ENCODE peak calls at places on chromosomes 2 and 18, in five cellular contexts. D is cardiac muscle cell, B is SK-N-SH, W is heart right ventricle, F is upper lobe of right lung. L is an unnamed sample.

GRCh38 chr2:225737556-225737955 is 338.0 kb downstream of the NYAP2 start:
- DNase-seq in D (peak; percentile 40), F (no peak), B (no peak), W (no peak), L (no peak)

GRCh38 chr2:165008916-165009315 is 53.6 kb upstream of the SLC38A11 start:
- DNase-seq in B (no peak), F (no peak), D (no peak), W (no peak), L (peak; percentile 99)

GRCh38 chr18:73119574-73119973 is 251.8 kb upstream of the NETO1 start:
- DNase-seq in W (no peak), D (no peak), F (no peak), B (no peak), L (no peak)

GRCh38 chr2:197628043-197628500 is 47.3 kb downstream of the RFTN2 start:
- DNase-seq in W (peak; percentile 23), B (no peak), F (no peak), D (peak; percentile 6), L (no peak)

GRCh38 chr2:170142502-170142901 is 35.4 kb upstream of the MYO3B start:
- DNase-seq in W (no peak), B (peak; percentile 34), D (no peak), F (no peak), L (no peak)

GRCh38 chr2:150526827-150527226 is 39.4 kb upstream of the RND3 start:
- DNase-seq in D (peak; percentile 85), W (no peak), F (no peak), B (no peak), L (peak; percentile 99)

GRCh38 chr2:109322111-109322510 is 193.1 kb downstream of the SH3RF3 start:
- DNase-seq in F (peak; percentile 76), D (peak; percentile 98), B (no peak), W (peak; percentile 87), L (no peak)

GRCh38 chr18:79965119-79965902 is 868 bp downstream of the HSBP1L1 start:
- DNase-seq in D (peak; percentile 90), F (peak; percentile 80), B (peak; percentile 58), W (no peak), L (peak; percentile 52)

GRCh38 chr2:111071480-111072143 is 49.1 kb upstream of the BCL2L11 start:
- DNase-seq in F (no peak), W (no peak), B (no peak), D (peak; percentile 88), L (peak; percentile 98)

GRCh38 chr2:51158236-51158635 is 126.3 kb upstream of the NRXN1 start:
- DNase-seq in F (no peak), D (no peak), B (no peak), W (no peak), L (no peak)

GRCh38 chr2:154433010-154433409 is 265.5 kb upstream of the KCNJ3 start:
- DNase-seq in D (no peak), F (no peak), B (no peak), W (no peak), L (no peak)

GRCh38 chr2:152171733-152172132 is 3.8 kb downstream of the STAM2 start:
- DNase-seq in F (no peak), W (no peak), B (no peak), D (peak; percentile 64), L (no peak)

GRCh38 chr18:38368886-38369285 is 803.3 kb upstream of the CELF4 start:
- DNase-seq in F (no peak), D (no peak), W (no peak), B (no peak), L (peak; percentile 13)

GRCh38 chr2:177399376-177399775 is 6.8 kb downstream of the AGPS start:
- DNase-seq in F (no peak), B (no peak), W (no peak), D (no peak), L (no peak)

GRCh38 chr2:23456881-23457760 is 72.1 kb downstream of the KLHL29 start:
- DNase-seq in D (peak; percentile 17), F (no peak), B (no peak), W (no peak), L (no peak)

GRCh38 chr18:80033181-80034067 is 810 bp upstream of the RBFA start:
- DNase-seq in W (no peak), F (peak; percentile 86), D (peak; percentile 56), B (no peak), L (peak; percentile 59)

GRCh38 chr18:60075477-60075876 is 175.7 kb downstream of the PMAIP1 start:
- DNase-seq in W (no peak), F (peak; percentile 46), D (no peak), B (no peak), L (no peak)

GRCh38 chr18:56575819-56576663 is 62.4 kb downstream of the TXNL1 start:
- DNase-seq in B (peak; percentile 67), F (no peak), D (peak; percentile 77), W (peak; percentile 56), L (no peak)

GRCh38 chr2:226439337-226439736 is 360.3 kb downstream of the IRS1 start:
- DNase-seq in B (no peak), F (no peak), W (no peak), D (peak; percentile 56), L (no peak)

GRCh38 chr2:101223814-101224231 is 28.9 kb upstream of the CNOT11 start:
- DNase-seq in B (no peak), D (no peak), F (no peak), W (no peak), L (no peak)

GRCh38 chr2:234165421-234165820 is 114.9 kb downstream of the SPP2 start:
- DNase-seq in B (peak; percentile 36), F (no peak), W (no peak), D (peak; percentile 44), L (no peak)

GRCh38 chr2:190867182-190867581 is 13.4 kb upstream of the GLS start:
- DNase-seq in W (no peak), F (no peak), D (no peak), B (no peak), L (peak; percentile 85)
- H3K4me3 ChIP-seq in W (no peak overlapping the region), F (no peak overlapping the region), D (no peak overlapping the region), B (no peak overlapping the region), L (no peak overlapping the region)

DNA sequence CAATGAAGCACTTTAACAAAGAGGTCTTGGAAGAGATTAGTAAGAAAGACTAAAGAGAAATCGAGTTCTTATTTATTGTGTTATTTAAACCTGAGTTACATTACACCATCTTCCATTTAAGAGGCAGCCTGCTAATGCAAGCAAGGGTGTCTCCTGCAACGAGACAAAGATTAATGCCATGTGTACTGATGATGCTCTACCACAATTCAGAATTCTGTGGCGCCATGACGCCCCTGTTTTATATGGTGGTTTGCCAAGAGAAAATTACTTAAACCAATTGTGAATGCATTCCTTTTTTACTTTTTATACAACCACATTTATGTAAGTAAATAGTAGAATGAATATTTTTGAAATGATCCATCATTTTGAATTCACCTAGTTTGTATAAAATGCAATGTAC is 356.1 kb upstream of the ZEB2 start:
- DNase-seq in F (no peak), B (no peak), D (no peak), W (no peak), L (no peak)
- H3K4me3 ChIP-seq in F (no peak overlapping the region), B (no peak overlapping the region), D (no peak overlapping the region), W (no peak overlapping the region), L (no peak overlapping the region)

DNA sequence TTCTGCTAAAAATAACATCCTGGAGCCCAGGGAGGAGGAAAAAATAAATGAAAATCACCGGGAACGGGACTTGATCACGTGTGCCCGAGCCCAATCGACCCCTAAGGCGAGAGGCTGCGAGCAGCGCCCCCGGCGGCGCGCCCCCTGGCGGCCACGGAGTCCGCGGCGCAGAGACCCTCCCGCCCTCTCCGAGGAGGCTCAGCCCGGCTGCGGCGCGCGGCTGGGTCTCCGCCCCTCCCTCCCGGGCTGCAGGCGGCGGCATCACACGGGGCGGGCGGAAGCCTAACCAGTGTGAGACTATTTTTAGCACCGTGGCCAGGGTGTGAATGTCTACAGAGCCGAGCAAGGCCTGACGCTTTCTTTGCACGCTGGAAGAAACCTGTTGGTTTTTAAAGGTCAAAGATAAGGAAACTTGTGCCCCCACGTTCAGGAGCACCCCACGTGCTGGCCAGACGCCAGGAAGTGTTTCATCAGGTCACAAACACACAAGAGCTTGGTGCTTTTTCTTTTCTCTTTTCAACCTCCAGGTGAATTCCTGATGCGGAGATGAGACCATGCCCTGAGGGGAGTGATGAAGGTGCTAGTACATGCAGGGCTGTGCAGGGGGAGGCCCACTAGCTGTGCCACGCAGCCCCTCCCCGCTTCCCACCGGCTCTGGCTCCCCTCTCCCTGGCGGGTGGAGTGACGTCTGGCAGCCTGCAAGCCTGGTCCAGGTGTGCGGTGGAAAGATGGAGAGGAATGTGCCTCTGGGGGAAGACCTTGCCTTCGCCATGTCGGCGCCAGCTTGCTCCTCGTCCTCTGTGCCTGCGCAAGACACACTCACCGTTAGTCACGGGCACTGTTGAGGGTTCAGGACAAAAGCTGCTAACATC is 35.3 kb upstream of the DNMT3A start:
- DNase-seq in W (peak; percentile 83), B (peak; percentile 99), F (peak; percentile 92), D (peak; percentile 94), L (no peak)
- H3K4me3 ChIP-seq in W (peak overlapping the region; percentile 32), B (peak overlapping the region; percentile 45), F (peak overlapping the region; percentile 23), D (no peak overlapping the region), L (peak overlapping the region; percentile 4)

GRCh38 chr2:37560241-37560848 is 111.1 kb downstream of the CDC42EP3 start:
- DNase-seq in F (no peak), B (no peak), W (no peak), D (no peak), L (no peak)

GRCh38 chr2:37560863-37561614 is 110.4 kb downstream of the CDC42EP3 start:
- DNase-seq in D (peak; percentile 58), F (no peak), W (no peak), B (no peak), L (no peak)

GRCh38 chr2:37564356-37564755 is 107.1 kb downstream of the CDC42EP3 start:
- DNase-seq in D (no peak), B (no peak), F (no peak), W (no peak), L (no peak)

GRCh38 chr2:37563375-37564011 is 107.9 kb downstream of the CDC42EP3 start:
- DNase-seq in D (no peak), B (no peak), F (no peak), W (no peak), L (no peak)

DNA sequence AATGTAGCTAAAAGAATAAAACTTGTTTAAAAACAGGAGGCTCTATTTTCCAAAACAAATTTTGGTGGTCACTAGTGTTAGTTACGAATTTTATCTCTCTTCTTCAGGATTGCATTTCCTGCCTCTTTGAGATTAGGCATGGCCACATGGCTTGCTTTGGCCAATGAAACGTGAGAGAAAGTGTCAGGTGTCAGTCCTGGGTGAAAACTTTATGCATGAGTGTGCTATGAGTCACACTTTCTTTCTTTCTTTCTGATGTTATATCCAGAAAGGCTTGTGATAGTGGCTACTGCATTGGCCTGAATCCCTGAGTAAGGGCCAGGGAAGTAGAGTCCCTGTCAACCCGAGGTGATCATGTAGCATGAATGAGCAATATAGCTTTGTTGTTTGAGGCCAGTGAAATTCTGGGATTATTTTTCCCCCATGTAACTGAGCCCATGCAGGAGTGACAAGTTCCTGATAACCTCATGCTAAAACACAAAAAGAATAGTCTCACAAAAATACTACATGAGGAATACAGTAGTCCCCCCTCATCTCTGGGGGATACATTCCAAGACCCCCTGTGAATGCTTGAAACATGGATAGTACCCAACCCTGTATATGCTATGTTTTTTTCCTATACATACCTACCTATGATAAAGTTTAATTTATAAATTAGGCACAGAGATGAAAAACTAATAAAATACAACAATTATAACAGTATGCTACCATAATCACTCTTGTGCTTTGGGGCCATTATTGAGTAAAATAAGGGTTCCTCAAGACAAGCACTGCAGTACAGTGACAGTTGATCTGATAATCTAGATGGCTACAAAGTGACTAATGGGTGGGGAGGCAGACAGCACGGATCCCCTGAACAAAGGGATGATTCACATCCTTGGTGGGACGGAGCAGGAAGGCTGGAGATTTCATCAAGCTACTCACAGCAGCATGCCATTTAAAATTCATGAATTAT is 109.5 kb downstream of the CDC42EP3 start:
- DNase-seq in D (peak; percentile 89), F (no peak), B (no peak), W (no peak), L (peak; percentile 80)
- H3K4me3 ChIP-seq in D (no peak overlapping the region), F (no peak overlapping the region), B (no peak overlapping the region), W (no peak overlapping the region), L (no peak overlapping the region)

GRCh38 chr18:77249583-77250500 is at the start of gene GALR1:
- DNase-seq in D (no peak), W (no peak), F (no peak), B (peak; percentile 29), L (no peak)
- H3K4me3 ChIP-seq in D (peak within 1 kb of the TSS; percentile 32), W (peak within 1 kb of the TSS; percentile 38), F (peak within 1 kb of the TSS; percentile 28), B (no peak within 1 kb of the TSS), L (peak within 1 kb of the TSS; percentile 37)

L was measured in epithelial cell of proximal tubule.